ENCODE peak calls at places on chromosomes 3 and 15, in four cellular contexts. C is body of pancreas, M is GM12865, N is neural progenitor cell. F is an unnamed sample.

GRCh38 chr15:83030021-83030420 is 18.6 kb upstream of the C15orf40 start:
- DNase-seq in C (no peak), M (no peak), N (peak), F (peak)

GRCh38 chr3:57582470-57583168 is 14.5 kb downstream of the ARF4 start:
- DNase-seq in C (peak), M (peak), N (no peak), F (no peak)

GRCh38 chr15:65163041-65163440 is 22.1 kb downstream of the CLPX start:
- DNase-seq in C (no peak), M (no peak), N (no peak), F (no peak)

GRCh38 chr15:95025924-95026728 is 794.8 kb downstream of the MCTP2 start:
- DNase-seq in C (peak), M (peak), N (peak), F (peak)

GRCh38 chr3:197912770-197913476 is 37.1 kb upstream of the RPL35A start:
- DNase-seq in C (no peak), M (peak), N (peak), F (peak)

GRCh38 chr15:52424856-52425431 is 103.7 kb downstream of the MYO5A start:
- DNase-seq in C (no peak), M (no peak), N (no peak), F (no peak)

GRCh38 chr3:122858373-122858772 is 63.5 kb downstream of the SLC49A4 start:
- DNase-seq in C (no peak), M (peak), N (no peak), F (peak)

GRCh38 chr3:71530903-71531535 is 52.5 kb downstream of the FOXP1 start:
- DNase-seq in C (no peak), M (no peak), N (peak), F (peak)

GRCh38 chr3:158743664-158744566 is 11.7 kb upstream of the RARRES1 start:
- DNase-seq in C (no peak), M (no peak), N (no peak), F (no peak)

GRCh38 chr3:109149078-109149477 is 12.6 kb downstream of the C3orf85 start:
- DNase-seq in C (no peak), M (no peak), N (no peak), F (no peak)

GRCh38 chr15:42077680-42078079 is 16.7 kb downstream of the PLA2G4D start:
- DNase-seq in C (no peak), M (no peak), N (no peak), F (no peak)

GRCh38 chr15:31372635-31373091 is 46.0 kb downstream of the KLF13 start:
- DNase-seq in C (peak), M (no peak), N (peak), F (peak)

GRCh38 chr15:92463826-92464225 is 70.1 kb downstream of the ST8SIA2 start:
- DNase-seq in C (no peak), M (no peak), N (no peak), F (no peak)
- H3K4me3 ChIP-seq in C (no peak), M (no peak), N (no peak), F (no peak)

GRCh38 chr15:100686021-100686724 is 83.8 kb downstream of the ASB7 start:
- DNase-seq in C (peak), M (no peak), N (no peak), F (no peak)

GRCh38 chr15:100686725-100687488 is 84.5 kb downstream of the ASB7 start:
- DNase-seq in C (no peak), M (no peak), N (no peak), F (no peak)

GRCh38 chr15:100689500-100689899 is 87.1 kb downstream of the ASB7 start:
- DNase-seq in C (no peak), M (no peak), N (no peak), F (no peak)

GRCh38 chr15:100688549-100689120 is 86.2 kb downstream of the ASB7 start:
- DNase-seq in C (no peak), M (no peak), N (no peak), F (no peak)

GRCh38 chr15:100687532-100688215 is 85.3 kb downstream of the ASB7 start:
- DNase-seq in C (peak), M (no peak), N (no peak), F (peak)
- H3K4me3 ChIP-seq in C (no peak), M (no peak), N (no peak), F (no peak)

GRCh38 chr3:32843504-32844321 is 25.9 kb downstream of the TRIM71 start:
- DNase-seq in C (no peak), M (no peak), N (peak), F (no peak)
- H3K4me3 ChIP-seq in C (no peak), M (no peak), N (peak), F (no peak)

GRCh38 chr3:40615110-40615915 is 90.6 kb downstream of the ZNF621 start:
- DNase-seq in C (no peak), M (no peak), N (peak), F (peak)
- H3K4me3 ChIP-seq in C (no peak), M (no peak), N (peak), F (peak)